ENCODE peak calls at places on chromosomes 7 and 10, in five cellular contexts. G is upper lobe of left lung; W is right cardiac atrium; U is RWPE2; P is CD8-positive, alpha-beta T cell. S is an unnamed sample.

GRCh38 chr10:5840314-5841307 is 27.4 kb upstream of the GDI2 start:
- ATAC-seq in W (peak; percentile 79), U (no peak), G (peak; percentile 50), P (no peak), S (no peak)

GRCh38 chr10:130128922-130129321 is 7.3 kb upstream of the GLRX3 start:
- ATAC-seq in W (peak; percentile 31), U (no peak), P (no peak), G (peak; percentile 16), S (no peak)

GRCh38 chr7:129926618-129927017 is 26.1 kb downstream of the UBE2H start:
- ATAC-seq in W (no peak), G (no peak), U (no peak), P (no peak), S (no peak)

GRCh38 chr7:84204655-84205054 is 10.1 kb upstream of the SEMA3A start:
- ATAC-seq in P (no peak), G (no peak), W (no peak), U (no peak), S (no peak)

GRCh38 chr7:77238703-77239136 is 39.1 kb upstream of the FGL2 start:
- ATAC-seq in W (peak; percentile 51), P (no peak), U (no peak), G (peak; percentile 87), S (peak; percentile 65)

GRCh38 chr7:50068026-50068425 is 25.0 kb downstream of the ZPBP start:
- ATAC-seq in P (peak; percentile 62), U (peak; percentile 41), G (peak; percentile 53), W (peak; percentile 46), S (no peak)

GRCh38 chr10:102557569-102557968 is 53.8 kb downstream of the SUFU start:
- ATAC-seq in W (no peak), U (no peak), P (no peak), G (no peak), S (no peak)

GRCh38 chr7:55545496-55545895 is 26.8 kb downstream of the VOPP1 start:
- ATAC-seq in W (peak; percentile 50), G (no peak), U (peak; percentile 49), P (no peak), S (no peak)

GRCh38 chr7:156845379-156846101 is 47.4 kb downstream of the LMBR1 start:
- ATAC-seq in P (no peak), U (no peak), W (no peak), G (no peak), S (no peak)

GRCh38 chr7:106165328-106165727 is 53.2 kb upstream of the SYPL1 start:
- ATAC-seq in U (no peak), G (peak; percentile 51), P (no peak), W (peak; percentile 51), S (peak; percentile 21)

GRCh38 chr10:24944512-24945255 is 7.7 kb downstream of the PRTFDC1 start:
- ATAC-seq in P (no peak), W (no peak), G (peak; percentile 66), U (peak; percentile 94), S (peak; percentile 13)

GRCh38 chr10:6563075-6563474 is 17.0 kb downstream of the PRKCQ start:
- ATAC-seq in P (peak; percentile 64), G (peak; percentile 29), W (no peak), U (no peak), S (no peak)

GRCh38 chr7:85095357-85095756 is 91.5 kb downstream of the SEMA3D start:
- ATAC-seq in W (no peak), G (no peak), U (no peak), P (no peak), S (no peak)

GRCh38 chr7:910931-911431 is 34.6 kb downstream of the GET4 start:
- ATAC-seq in W (no peak), U (no peak), P (no peak), G (no peak), S (no peak)

GRCh38 chr10:95440756-95441546 is 120.2 kb downstream of the SORBS1 start:
- ATAC-seq in P (no peak), W (no peak), U (no peak), G (no peak), S (no peak)

GRCh38 chr10:128151031-128151430 is 24.8 kb upstream of the MKI67 start:
- ATAC-seq in U (no peak), W (no peak), P (no peak), G (no peak), S (no peak)

GRCh38 chr10:123147635-123148413 is at the start of gene HMX2:
- ATAC-seq in U (peak; percentile 23), W (no peak), G (no peak), P (peak; percentile 39), S (no peak)

GRCh38 chr7:123034106-123034505 is 38.6 kb upstream of the TAS2R16 start:
- ATAC-seq in G (no peak), P (no peak), U (no peak), W (no peak), S (no peak)

GRCh38 chr7:41809487-41810257 is 106.8 kb upstream of the INHBA start:
- ATAC-seq in U (no peak), P (no peak), G (peak; percentile 46), W (no peak), S (no peak)

GRCh38 chr7:6533893-6534804 is 17.1 kb downstream of the GRID2IP start:
- ATAC-seq in G (no peak), U (no peak), W (no peak), P (no peak), S (no peak)

GRCh38 chr10:62924344-62924748 is 108.2 kb upstream of the EGR2 start:
- ATAC-seq in P (no peak), W (no peak), G (no peak), U (peak; percentile 94), S (no peak)

GRCh38 chr10:788796-789748 is 99.6 kb upstream of the DIP2C start:
- ATAC-seq in U (peak; percentile 85), W (peak; percentile 89), G (peak; percentile 63), P (no peak), S (peak; percentile 81)

GRCh38 chr10:103758294-103758681 is 97.1 kb downstream of the SH3PXD2A start:
- ATAC-seq in P (no peak), W (no peak), U (peak; percentile 63), G (no peak), S (no peak)

GRCh38 chr10:6988654-6989053 is 408.6 kb upstream of the PRKCQ start:
- ATAC-seq in G (no peak), P (no peak), U (no peak), W (no peak), S (no peak)

GRCh38 chr10:88687853-88688467 is 18.1 kb upstream of the LIPK start:
- ATAC-seq in G (peak; percentile 50), W (no peak), P (no peak), U (no peak), S (no peak)

GRCh38 chr7:114933665-114934064 is 11.8 kb downstream of the MDFIC start:
- ATAC-seq in W (no peak), G (no peak), P (no peak), U (no peak), S (no peak)

DNA sequence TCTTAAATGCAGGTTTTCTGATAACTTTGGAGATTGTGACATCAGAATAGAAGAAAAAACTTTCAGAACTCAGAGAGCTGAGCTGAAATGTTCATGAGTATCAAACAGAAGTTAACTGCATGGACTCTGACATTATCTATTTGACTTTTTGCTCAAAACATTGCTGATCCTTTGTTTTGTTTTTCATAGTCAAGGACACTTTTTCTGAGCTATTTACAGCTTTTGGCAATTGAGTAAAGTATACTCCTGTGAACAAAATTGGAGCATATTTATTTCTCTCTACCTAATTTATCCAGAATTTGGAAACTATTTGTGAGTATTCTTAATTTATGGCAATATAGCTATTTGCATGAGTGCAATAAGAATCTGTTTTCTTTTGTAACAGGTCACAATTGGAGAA is 11.1 kb downstream of the KCP start:
- ATAC-seq in G (no peak), W (no peak), P (no peak), U (no peak), S (no peak)
- H3K27ac ChIP-seq in G (no peak overlapping the region), W (no peak overlapping the region), P (no peak overlapping the region), U (no peak overlapping the region), S (no peak overlapping the region)

DNA sequence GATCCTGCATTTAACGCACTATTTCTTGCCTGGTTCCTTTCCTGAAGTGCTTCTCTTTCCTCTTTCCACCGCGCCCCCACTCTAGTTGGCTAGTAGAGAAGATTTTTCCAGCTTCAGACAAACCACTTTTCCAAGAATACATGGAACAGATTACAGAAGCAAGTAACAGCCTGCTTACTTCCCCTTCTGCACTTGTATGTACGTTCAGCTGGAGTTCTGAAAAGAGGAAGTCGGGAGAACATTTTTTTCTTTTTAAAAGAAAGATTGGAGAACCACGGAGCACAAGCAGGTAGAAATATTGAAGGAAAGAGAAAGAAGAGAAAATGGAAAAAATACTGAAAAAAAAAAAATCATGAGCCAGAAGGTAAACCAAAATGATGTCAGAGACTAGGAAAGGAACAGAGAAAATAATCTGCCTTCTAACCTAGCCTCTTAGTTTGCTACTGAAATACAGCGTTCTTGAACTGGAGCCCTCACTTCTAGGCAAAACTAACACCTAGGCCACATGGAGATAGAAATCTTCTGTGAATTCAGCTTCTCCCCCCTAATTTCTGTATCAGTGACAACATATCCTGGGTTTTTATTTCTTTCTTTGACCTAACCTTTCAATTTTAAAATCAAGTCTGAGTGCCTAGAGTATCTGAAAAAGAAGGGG is 100.2 kb upstream of the GLCCI1 start:
- ATAC-seq in W (peak; percentile 64), U (no peak), G (peak; percentile 81), P (no peak), S (no peak)
- H3K27ac ChIP-seq in W (no peak overlapping the region), U (no peak overlapping the region), G (peak overlapping the region; percentile 3), P (no peak overlapping the region), S (no peak overlapping the region)

GRCh38 chr7:90624128-90624980 is 28.2 kb downstream of the CDK14 start:
- ATAC-seq in W (peak; percentile 23), G (peak; percentile 43), U (peak; percentile 63), P (no peak), S (no peak)

GRCh38 chr7:90622670-90623069 is 26.5 kb downstream of the CDK14 start:
- ATAC-seq in P (no peak), G (no peak), U (no peak), W (no peak), S (no peak)

GRCh38 chr7:90626011-90626410 is 29.9 kb downstream of the CDK14 start:
- ATAC-seq in P (no peak), U (peak; percentile 74), W (peak; percentile 29), G (peak; percentile 62), S (peak; percentile 46)

GRCh38 chr7:90625051-90625450 is 28.9 kb downstream of the CDK14 start:
- ATAC-seq in G (no peak), U (no peak), W (peak; percentile 22), P (no peak), S (no peak)

DNA sequence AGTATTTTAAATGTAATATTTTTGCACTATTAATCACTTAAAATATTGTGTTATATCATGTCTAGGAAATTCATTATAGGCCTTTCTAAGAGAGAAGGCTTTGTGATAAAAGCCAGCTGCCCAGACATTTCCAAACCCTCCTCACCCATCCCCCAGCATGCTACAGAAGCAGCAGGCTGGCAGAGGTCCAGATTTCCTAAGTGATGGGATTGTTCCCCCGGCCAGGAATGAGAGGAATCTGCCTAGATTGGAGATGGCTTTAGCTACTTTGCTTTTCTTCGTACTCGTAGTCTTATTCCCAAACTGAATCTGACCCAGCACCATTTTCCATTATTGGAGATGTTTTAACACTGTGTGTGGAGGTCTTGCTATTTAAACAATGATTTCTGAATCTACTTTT is 29.4 kb downstream of the CDK14 start:
- ATAC-seq in P (no peak), W (peak; percentile 52), G (peak; percentile 46), U (peak; percentile 32), S (peak; percentile 58)
- H3K27ac ChIP-seq in P (no peak overlapping the region), W (no peak overlapping the region), G (no peak overlapping the region), U (peak overlapping the region; percentile 96), S (peak overlapping the region; percentile 19)

DNA sequence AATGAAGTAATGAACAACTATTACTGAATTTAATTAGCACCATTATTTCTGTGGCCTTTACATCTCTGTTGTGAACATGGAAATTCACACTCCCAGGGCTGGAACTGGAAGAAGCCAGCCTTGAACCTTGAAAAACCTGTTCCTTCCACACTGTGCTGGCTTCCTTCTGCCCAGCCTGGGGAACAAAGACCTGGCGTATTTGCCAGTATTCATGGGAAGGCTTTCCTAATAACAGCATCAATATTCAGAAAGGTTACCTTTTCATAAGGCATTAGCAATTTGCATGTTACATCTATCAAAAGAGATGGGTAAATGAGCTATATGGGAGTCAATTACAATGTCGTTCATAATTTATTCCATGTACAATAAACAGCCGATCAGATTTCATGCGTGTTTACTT is 1.3 kb downstream of the C10orf90 start:
- ATAC-seq in G (no peak), P (no peak), W (no peak), U (no peak), S (no peak)
- H3K27ac ChIP-seq in G (no peak overlapping the region), P (no peak overlapping the region), W (no peak overlapping the region), U (no peak overlapping the region), S (no peak overlapping the region)